ENCODE peak calls at places on chromosomes 6 and 20, in seven cellular contexts. W, O, Q, R, F, C and Z are unnamed samples.

GRCh38 chr6:68880050-68880449 is 245.0 kb downstream of the ADGRB3 start:
- DNase-seq in W (no peak), O (no peak), R (no peak), C (no peak), Q (no peak), F (no peak), Z (no peak)

GRCh38 chr20:45300961-45301360 is 5.7 kb upstream of the RBPJL start:
- DNase-seq in O (no peak), W (no peak), Q (no peak), F (no peak), R (peak; percentile 74), C (peak; percentile 68), Z (no peak)

GRCh38 chr20:38441916-38442315 is 6.8 kb upstream of the SNHG17 start:
- DNase-seq in C (no peak), W (no peak), F (no peak), O (no peak), R (no peak), Q (no peak), Z (no peak)

GRCh38 chr20:57473246-57474042 is 51.5 kb downstream of the CTCFL start:
- DNase-seq in C (peak; percentile 73), R (no peak), O (no peak), Q (no peak), W (no peak), F (peak; percentile 76), Z (no peak)

GRCh38 chr6:117487831-117488230 is 5.4 kb downstream of the DCBLD1 start:
- DNase-seq in O (no peak), R (no peak), Q (no peak), C (no peak), F (no peak), W (no peak), Z (no peak)

GRCh38 chr6:134381926-134382325 is 64.0 kb upstream of the SGK1 start:
- DNase-seq in O (no peak), Q (no peak), C (no peak), R (no peak), F (no peak), W (peak; percentile 79), Z (no peak)

GRCh38 chr6:149114167-149114566 is 203.3 kb upstream of the TAB2 start:
- DNase-seq in W (no peak), F (no peak), C (no peak), R (no peak), O (peak; percentile 19), Q (peak; percentile 71), Z (no peak)

GRCh38 chr6:15421945-15422733 is 176.3 kb downstream of the JARID2 start:
- DNase-seq in Q (no peak), O (no peak), W (no peak), C (peak; percentile 61), F (no peak), R (no peak), Z (no peak)

GRCh38 chr6:80527552-80528052 is 421.1 kb downstream of the BCKDHB start:
- DNase-seq in C (no peak), R (no peak), O (no peak), F (no peak), Q (no peak), W (no peak), Z (no peak)

GRCh38 chr6:35365599-35366596 is 23.5 kb downstream of the PPARD start:
- DNase-seq in R (no peak), W (no peak), C (no peak), F (no peak), O (no peak), Q (no peak), Z (no peak)

GRCh38 chr6:84119277-84119676 is 85.7 kb downstream of the MRAP2 start:
- DNase-seq in C (no peak), W (no peak), R (no peak), Q (no peak), O (no peak), F (no peak), Z (no peak)

GRCh38 chr20:35111141-35111888 is 18.7 kb upstream of the TRPC4AP start:
- DNase-seq in R (no peak), O (no peak), F (no peak), C (peak; percentile 15), Q (no peak), W (no peak), Z (no peak)

GRCh38 chr20:3190681-3191111 is 13.8 kb downstream of the DDRGK1 start:
- DNase-seq in R (no peak), W (no peak), C (no peak), Q (no peak), O (no peak), F (no peak), Z (no peak)
- TF ChIP-seq CTCF in R (no peak), W (no peak), C (no peak), Q (no peak), O (no peak), F (no peak), Z (no peak)

GRCh38 chr6:167945937-167946485 is 51.5 kb upstream of the KIF25 start:
- DNase-seq in W (no peak), R (no peak), Q (no peak), C (no peak), F (no peak), O (no peak), Z (no peak)
- TF ChIP-seq CTCF in W (no peak), R (no peak), Q (no peak), C (no peak), F (no peak), O (no peak), Z (no peak)

DNA sequence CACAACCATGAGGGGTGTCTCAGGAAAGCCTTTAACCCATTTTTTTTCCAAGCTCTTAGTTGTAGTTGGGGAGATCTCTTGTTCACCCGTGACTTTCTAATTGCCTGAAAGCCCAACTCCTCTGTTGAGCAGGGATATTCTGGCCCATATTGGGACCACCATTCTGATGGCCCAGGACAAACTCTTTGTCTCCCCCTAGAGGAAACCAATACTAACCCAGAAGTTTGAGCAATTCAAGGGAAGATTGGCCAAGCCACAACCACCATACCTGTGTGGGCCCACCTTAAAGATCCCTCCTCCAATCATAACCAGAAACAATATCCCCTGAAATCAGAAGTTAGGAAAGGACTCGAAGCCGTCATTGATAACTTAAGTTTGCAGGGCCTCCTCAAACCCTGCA is 132.6 kb downstream of the THBS2 start:
- DNase-seq in Q (no peak), F (no peak), C (no peak), W (no peak), O (no peak), R (no peak), Z (no peak)
- TF ChIP-seq CTCF in Q (no peak), F (no peak), C (no peak), W (no peak), O (no peak), R (peak; percentile 17), Z (no peak)

GRCh38 chr20:52684911-52685310 is 287.2 kb upstream of the TSHZ2 start:
- DNase-seq in Q (no peak), O (no peak), W (no peak), R (no peak), F (no peak), C (no peak), Z (no peak)
- TF ChIP-seq CTCF in Q (no peak), O (no peak), W (no peak), R (no peak), F (no peak), C (no peak), Z (no peak)

GRCh38 chr6:157625764-157626163 is 197.3 kb upstream of the SNX9 start:
- DNase-seq in O (no peak), W (no peak), Q (no peak), F (no peak), R (no peak), C (no peak), Z (no peak)

GRCh38 chr6:157625111-157625510 is 197.9 kb upstream of the SNX9 start:
- DNase-seq in C (no peak), R (no peak), Q (no peak), O (no peak), W (no peak), F (no peak), Z (no peak)

GRCh38 chr6:157620905-157621304 is 202.1 kb upstream of the SNX9 start:
- DNase-seq in F (no peak), C (no peak), W (no peak), Q (no peak), O (no peak), R (no peak), Z (no peak)

GRCh38 chr6:157622427-157622826 is 200.6 kb upstream of the SNX9 start:
- DNase-seq in R (no peak), C (no peak), Q (no peak), O (no peak), F (no peak), W (no peak), Z (no peak)

DNA sequence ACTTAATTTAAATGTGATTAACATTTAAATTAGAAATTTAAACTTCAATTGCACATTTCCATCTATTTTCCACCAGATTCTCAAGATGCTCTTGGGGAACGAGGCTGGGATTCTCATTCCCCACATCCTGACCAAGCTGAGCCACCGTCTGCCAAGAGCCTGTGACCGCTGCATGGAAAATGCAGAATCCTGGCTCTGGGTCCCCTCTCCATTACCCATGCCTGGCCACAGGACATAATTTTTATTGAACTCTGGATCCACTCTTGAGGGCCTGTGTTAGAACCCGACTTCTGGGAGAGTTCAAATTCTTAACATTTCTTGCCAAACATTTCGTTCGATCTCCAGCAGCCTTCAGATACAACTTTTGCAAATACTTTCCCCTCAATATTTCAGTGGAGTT is 201.6 kb upstream of the SNX9 start:
- DNase-seq in R (no peak), Q (no peak), W (no peak), C (no peak), F (no peak), O (no peak), Z (no peak)
- TF ChIP-seq CTCF in R (no peak), Q (no peak), W (no peak), C (no peak), F (no peak), O (no peak), Z (no peak)

GRCh38 chr6:73121421-73121993 is 103.8 kb downstream of the KHDC1L start:
- DNase-seq in F (no peak), O (no peak), C (no peak), Q (no peak), W (no peak), R (no peak), Z (no peak)
- TF ChIP-seq CTCF in F (no peak), O (no peak), C (no peak), Q (no peak), W (no peak), R (no peak), Z (no peak)